ENCODE peak calls at places on chromosomes 4 and X, in seven cellular contexts. One of them, this sample, is unnamed.

GRCh38 chr4:39046243-39046642 is 14.0 kb upstream of the TMEM156 start:
- DNase-seq in fibroblast of lung: no peak
- DNase-seq in A549: peak; percentile 74
- DNase-seq in mesenchymal stem cell: peak; percentile 71
- DNase-seq in GM23248: peak; percentile 40
- DNase-seq in hepatocyte: no peak
- DNase-seq in OCI-LY7: no peak
- DNase-seq in this sample: no peak

GRCh38 chrX:72306085-72306801 is 529 bp upstream of the CITED1 start:
- DNase-seq in hepatocyte: no peak
- DNase-seq in mesenchymal stem cell: peak; percentile 13
- DNase-seq in A549: peak; percentile 20
- DNase-seq in GM23248: peak; percentile 32
- DNase-seq in fibroblast of lung: no peak
- DNase-seq in OCI-LY7: no peak
- DNase-seq in this sample: no peak

GRCh38 chr4:108224628-108225053 is 55.9 kb upstream of the LEF1 start:
- DNase-seq in fibroblast of lung: peak; percentile 42
- DNase-seq in GM23248: peak; percentile 19
- DNase-seq in OCI-LY7: no peak
- DNase-seq in hepatocyte: peak; percentile 62
- DNase-seq in mesenchymal stem cell: peak; percentile 86
- DNase-seq in A549: peak; percentile 2
- DNase-seq in this sample: no peak

GRCh38 chrX:73964607-73965006 is 339.4 kb upstream of the ZCCHC13 start:
- DNase-seq in mesenchymal stem cell: no peak
- DNase-seq in GM23248: no peak
- DNase-seq in OCI-LY7: no peak
- DNase-seq in A549: no peak
- DNase-seq in fibroblast of lung: no peak
- DNase-seq in hepatocyte: no peak
- DNase-seq in this sample: no peak

GRCh38 chr4:48067536-48067935 is 51.0 kb downstream of the NIPAL1 start:
- DNase-seq in fibroblast of lung: no peak
- DNase-seq in GM23248: no peak
- DNase-seq in mesenchymal stem cell: no peak
- DNase-seq in OCI-LY7: no peak
- DNase-seq in hepatocyte: no peak
- DNase-seq in A549: no peak
- DNase-seq in this sample: no peak

GRCh38 chrX:143634701-143635442 is 1.0 kb downstream of the SLITRK4 start:
- DNase-seq in GM23248: no peak
- DNase-seq in mesenchymal stem cell: peak; percentile 28
- DNase-seq in hepatocyte: peak; percentile 49
- DNase-seq in A549: no peak
- DNase-seq in fibroblast of lung: no peak
- DNase-seq in OCI-LY7: no peak
- DNase-seq in this sample: no peak

GRCh38 chrX:68732906-68733493 is 85.5 kb downstream of the STARD8 start:
- DNase-seq in GM23248: peak; percentile 64
- DNase-seq in A549: peak; percentile 64
- DNase-seq in fibroblast of lung: peak; percentile 34
- DNase-seq in hepatocyte: peak; percentile 71
- DNase-seq in mesenchymal stem cell: peak; percentile 40
- DNase-seq in OCI-LY7: peak; percentile 44
- DNase-seq in this sample: peak; percentile 50

GRCh38 chr4:24104173-24104572 is 214.3 kb upstream of the PPARGC1A start:
- DNase-seq in OCI-LY7: no peak
- DNase-seq in GM23248: peak; percentile 11
- DNase-seq in A549: no peak
- DNase-seq in hepatocyte: no peak
- DNase-seq in mesenchymal stem cell: peak; percentile 66
- DNase-seq in fibroblast of lung: peak; percentile 79
- DNase-seq in this sample: no peak

GRCh38 chrX:15404712-15405111 is 20.5 kb upstream of the VEGFD start:
- DNase-seq in mesenchymal stem cell: peak; percentile 48
- DNase-seq in GM23248: peak; percentile 53
- DNase-seq in hepatocyte: peak; percentile 3
- DNase-seq in OCI-LY7: no peak
- DNase-seq in fibroblast of lung: peak; percentile 79
- DNase-seq in A549: no peak
- DNase-seq in this sample: no peak

GRCh38 chrX:114626323-114626722 is 42.4 kb downstream of the HTR2C start:
- DNase-seq in GM23248: peak; percentile 32
- DNase-seq in OCI-LY7: no peak
- DNase-seq in fibroblast of lung: peak; percentile 8
- DNase-seq in hepatocyte: peak; percentile 55
- DNase-seq in A549: peak; percentile 13
- DNase-seq in mesenchymal stem cell: peak; percentile 3
- DNase-seq in this sample: no peak

GRCh38 chrX:49167740-49168108 is 4.0 kb upstream of the PLP2 start:
- DNase-seq in GM23248: no peak
- DNase-seq in fibroblast of lung: no peak
- DNase-seq in mesenchymal stem cell: no peak
- DNase-seq in hepatocyte: no peak
- DNase-seq in A549: no peak
- DNase-seq in OCI-LY7: no peak
- DNase-seq in this sample: no peak

GRCh38 chrX:18701621-18702361 is 5.7 kb upstream of the PPEF1 start:
- DNase-seq in GM23248: no peak
- DNase-seq in A549: peak; percentile 82
- DNase-seq in mesenchymal stem cell: peak; percentile 32
- DNase-seq in OCI-LY7: no peak
- DNase-seq in hepatocyte: no peak
- DNase-seq in fibroblast of lung: peak; percentile 45
- DNase-seq in this sample: no peak

GRCh38 chr4:184383497-184384055 is 90.8 kb downstream of the IRF2 start:
- DNase-seq in mesenchymal stem cell: peak; percentile 96
- DNase-seq in GM23248: peak; percentile 94
- DNase-seq in fibroblast of lung: peak; percentile 97
- DNase-seq in hepatocyte: peak; percentile 73
- DNase-seq in A549: peak; percentile 54
- DNase-seq in OCI-LY7: no peak
- DNase-seq in this sample: no peak

GRCh38 chr4:51901363-51901762 is 58.4 kb downstream of the DCUN1D4 start:
- DNase-seq in A549: no peak
- DNase-seq in fibroblast of lung: no peak
- DNase-seq in OCI-LY7: no peak
- DNase-seq in GM23248: no peak
- DNase-seq in mesenchymal stem cell: no peak
- DNase-seq in hepatocyte: no peak
- DNase-seq in this sample: no peak

GRCh38 chrX:153434801-153435200 is 11.1 kb downstream of the TREX2 start:
- DNase-seq in hepatocyte: no peak
- DNase-seq in GM23248: no peak
- DNase-seq in mesenchymal stem cell: no peak
- DNase-seq in OCI-LY7: no peak
- DNase-seq in fibroblast of lung: no peak
- DNase-seq in A549: no peak
- DNase-seq in this sample: no peak

GRCh38 chr4:127249066-127249766 is 383.5 kb upstream of the INTU start:
- DNase-seq in mesenchymal stem cell: peak; percentile 73
- DNase-seq in OCI-LY7: no peak
- DNase-seq in A549: no peak
- DNase-seq in fibroblast of lung: peak; percentile 18
- DNase-seq in hepatocyte: no peak
- DNase-seq in GM23248: peak; percentile 65
- DNase-seq in this sample: no peak

DNA sequence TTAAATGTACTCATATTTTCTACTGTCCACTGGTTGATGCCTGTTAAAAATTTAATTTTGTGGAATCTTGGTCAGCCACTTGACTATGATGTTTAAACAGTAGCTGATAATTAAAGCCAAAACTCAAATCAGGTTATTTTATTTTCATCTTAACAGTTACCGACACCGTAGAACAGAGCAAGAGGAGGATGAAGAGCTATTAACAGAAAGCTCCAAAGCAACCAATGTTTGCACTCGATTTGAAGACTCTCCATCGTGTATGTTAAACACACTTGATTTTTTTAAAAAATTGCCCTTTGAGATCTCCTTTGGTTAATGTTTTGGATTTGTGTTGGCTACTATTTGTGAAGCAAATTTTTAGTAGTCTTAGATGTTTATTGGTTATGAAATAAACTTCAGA is 10.7 kb downstream of the SMARCA5 start:
- DNase-seq in A549: no peak
- DNase-seq in mesenchymal stem cell: no peak
- DNase-seq in hepatocyte: no peak
- DNase-seq in OCI-LY7: no peak
- DNase-seq in fibroblast of lung: no peak
- DNase-seq in GM23248: no peak
- DNase-seq in this sample: no peak
- H3K4me2 ChIP-seq in A549: no peak overlapping the region
- H3K4me2 ChIP-seq in mesenchymal stem cell: no peak overlapping the region
- H3K4me2 ChIP-seq in hepatocyte: no peak overlapping the region
- H3K4me2 ChIP-seq in OCI-LY7: no peak overlapping the region
- H3K4me2 ChIP-seq in fibroblast of lung: no peak overlapping the region
- H3K4me2 ChIP-seq in GM23248: no peak overlapping the region
- H3K4me2 ChIP-seq in this sample: no peak overlapping the region

GRCh38 chr4:19368800-19369199 is 882.9 kb upstream of the SLIT2 start:
- DNase-seq in mesenchymal stem cell: no peak
- DNase-seq in A549: no peak
- DNase-seq in fibroblast of lung: no peak
- DNase-seq in GM23248: peak; percentile 33
- DNase-seq in OCI-LY7: no peak
- DNase-seq in hepatocyte: no peak
- DNase-seq in this sample: no peak
- H3K4me2 ChIP-seq in mesenchymal stem cell: no peak overlapping the region
- H3K4me2 ChIP-seq in A549: no peak overlapping the region
- H3K4me2 ChIP-seq in fibroblast of lung: no peak overlapping the region
- H3K4me2 ChIP-seq in GM23248: no peak overlapping the region
- H3K4me2 ChIP-seq in OCI-LY7: no peak overlapping the region
- H3K4me2 ChIP-seq in hepatocyte: no peak overlapping the region
- H3K4me2 ChIP-seq in this sample: no peak overlapping the region

GRCh38 chr4:56640907-56641493 is 40.1 kb downstream of the HOPX start:
- DNase-seq in mesenchymal stem cell: no peak
- DNase-seq in A549: no peak
- DNase-seq in OCI-LY7: no peak
- DNase-seq in GM23248: peak; percentile 24
- DNase-seq in hepatocyte: no peak
- DNase-seq in fibroblast of lung: no peak
- DNase-seq in this sample: no peak
- H3K4me2 ChIP-seq in mesenchymal stem cell: no peak overlapping the region
- H3K4me2 ChIP-seq in A549: peak overlapping the region; percentile 64
- H3K4me2 ChIP-seq in OCI-LY7: no peak overlapping the region
- H3K4me2 ChIP-seq in GM23248: peak overlapping the region; percentile 61
- H3K4me2 ChIP-seq in hepatocyte: peak overlapping the region; percentile 34
- H3K4me2 ChIP-seq in fibroblast of lung: no peak overlapping the region
- H3K4me2 ChIP-seq in this sample: no peak overlapping the region

DNA sequence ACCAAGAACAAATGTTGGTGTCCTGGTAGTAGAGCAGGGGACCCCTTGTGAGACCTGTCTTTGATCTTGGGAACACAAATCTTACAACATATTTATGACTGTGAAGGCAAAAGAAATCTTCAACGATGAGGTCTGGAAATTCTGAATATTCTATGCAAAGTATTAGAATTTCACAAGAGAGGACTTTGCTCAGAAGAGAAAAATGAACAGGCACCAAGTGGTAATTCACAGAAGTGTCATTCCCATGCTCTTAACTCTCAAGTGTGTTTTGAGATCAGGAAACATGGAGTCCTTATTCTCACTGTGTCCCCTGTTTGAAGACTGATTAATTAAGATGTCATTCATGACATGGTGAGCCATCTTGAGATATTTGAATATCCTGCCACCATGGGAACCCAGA is 52.5 kb downstream of the COQ2 start:
- DNase-seq in GM23248: peak; percentile 6
- DNase-seq in OCI-LY7: no peak
- DNase-seq in mesenchymal stem cell: no peak
- DNase-seq in fibroblast of lung: no peak
- DNase-seq in hepatocyte: no peak
- DNase-seq in A549: no peak
- DNase-seq in this sample: no peak
- H3K4me2 ChIP-seq in GM23248: no peak overlapping the region
- H3K4me2 ChIP-seq in OCI-LY7: peak overlapping the region; percentile 58
- H3K4me2 ChIP-seq in mesenchymal stem cell: no peak overlapping the region
- H3K4me2 ChIP-seq in fibroblast of lung: no peak overlapping the region
- H3K4me2 ChIP-seq in hepatocyte: no peak overlapping the region
- H3K4me2 ChIP-seq in A549: no peak overlapping the region
- H3K4me2 ChIP-seq in this sample: no peak overlapping the region